ENCODE peak calls at places on chromosomes 6 and 20, in eight cellular contexts. L is endothelial cell; D is amniotic stem cell; H is mesothelial cell of epicardium; W is activated CD4-positive, alpha-beta T cell treated with anti-CD3 and anti-CD28 coated beads, Interleukin-2, amount 50 U/mL, for 48 hours; Z is fibroblast of lung; J is NCI-H2029; U is right lobe of liver. C is an unnamed sample.

GRCh38 chr6:170505306-170505705 is 47.8 kb downstream of the PSMB1 start:
- DNase-seq in W (no peak), Z (no peak), J (peak; percentile 82), U (no peak), D (no peak), L (no peak), H (no peak), C (peak; percentile 80)

GRCh38 chr6:3292431-3293197 is 33.9 kb downstream of the PSMG4 start:
- DNase-seq in L (no peak), J (no peak), W (no peak), H (no peak), Z (no peak), U (no peak), D (no peak), C (no peak)

GRCh38 chr6:25553502-25553901 is 98.5 kb upstream of the SCGN start:
- DNase-seq in D (no peak), J (no peak), Z (no peak), U (no peak), W (no peak), L (no peak), H (no peak), C (no peak)

GRCh38 chr6:37602360-37602759 is 95.3 kb downstream of the MDGA1 start:
- DNase-seq in H (no peak), U (no peak), L (no peak), W (no peak), D (no peak), Z (peak; percentile 26), J (no peak), C (no peak)

GRCh38 chr6:7706269-7706668 is 19.6 kb upstream of the BMP6 start:
- DNase-seq in W (no peak), L (no peak), D (no peak), U (no peak), J (no peak), H (no peak), Z (no peak), C (no peak)

GRCh38 chr6:119129148-119129967 is 50.9 kb upstream of the FAM184A start:
- DNase-seq in U (no peak), D (peak; percentile 62), Z (peak; percentile 88), H (no peak), J (peak; percentile 75), L (no peak), W (no peak), C (peak; percentile 65)

GRCh38 chr20:6632187-6632586 is 135.3 kb upstream of the BMP2 start:
- DNase-seq in J (no peak), Z (peak; percentile 61), H (peak; percentile 27), W (no peak), D (no peak), L (no peak), U (no peak), C (peak; percentile 82)

GRCh38 chr20:3068075-3068474 is 3.3 kb upstream of the OXT start:
- DNase-seq in W (no peak), U (no peak), L (no peak), D (no peak), Z (no peak), H (no peak), J (no peak), C (no peak)

GRCh38 chr6:1267057-1267732 is 44.7 kb upstream of the FOXQ1 start:
- DNase-seq in W (no peak), D (no peak), H (no peak), J (no peak), L (no peak), Z (peak; percentile 36), U (no peak), C (no peak)

GRCh38 chr20:38304845-38305447 is 990 bp downstream of the BPI start:
- DNase-seq in U (peak; percentile 79), H (no peak), L (peak; percentile 56), D (no peak), Z (peak; percentile 37), J (no peak), W (peak; percentile 41), C (peak; percentile 52)

GRCh38 chr6:91358986-91359385 is 772.1 kb upstream of the MAP3K7 start:
- DNase-seq in Z (no peak), W (no peak), D (no peak), H (no peak), U (no peak), L (no peak), J (no peak), C (peak; percentile 5)

GRCh38 chr20:14067631-14068030 is 72.3 kb downstream of the MACROD2 start:
- DNase-seq in U (no peak), W (no peak), H (no peak), D (no peak), J (no peak), Z (no peak), L (no peak), C (peak; percentile 41)

GRCh38 chr6:97394160-97394748 is 111.2 kb upstream of the MMS22L start:
- DNase-seq in W (peak; percentile 30), D (peak; percentile 2), L (peak; percentile 62), J (peak; percentile 32), Z (peak; percentile 66), U (no peak), H (no peak), C (peak; percentile 73)

GRCh38 chr6:80335061-80335660 is 228.7 kb downstream of the BCKDHB start:
- DNase-seq in Z (peak; percentile 34), U (no peak), H (no peak), D (no peak), J (no peak), W (no peak), L (no peak), C (no peak)

GRCh38 chr6:56795852-56796532 is 153.3 kb upstream of the DST start:
- DNase-seq in L (no peak), Z (peak; percentile 27), U (no peak), W (no peak), D (no peak), H (no peak), J (no peak), C (peak; percentile 23)

GRCh38 chr6:24919404-24919892 is 16.3 kb downstream of the RIPOR2 start:
- DNase-seq in J (peak; percentile 95), W (no peak), D (no peak), H (no peak), L (no peak), U (no peak), Z (no peak), C (peak; percentile 92)

GRCh38 chr6:170286246-170286933 is 4.5 kb downstream of the DLL1 start:
- DNase-seq in U (no peak), L (no peak), Z (no peak), H (no peak), J (no peak), D (no peak), W (no peak), C (peak; percentile 85)

GRCh38 chr6:120354452-120355098 is 979.7 kb downstream of the TBC1D32 start:
- DNase-seq in J (no peak), L (no peak), H (no peak), D (no peak), Z (no peak), U (no peak), W (no peak), C (no peak)

GRCh38 chr20:46084805-46085792 is 4.7 kb downstream of the NCOA5 start:
- DNase-seq in L (no peak), Z (peak; percentile 62), J (peak; percentile 59), W (no peak), U (no peak), D (no peak), H (no peak), C (peak; percentile 86)

GRCh38 chr6:166473886-166474596 is 91.3 kb upstream of the MPC1 start:
- DNase-seq in D (no peak), Z (no peak), W (no peak), J (no peak), H (no peak), U (no peak), L (no peak), C (no peak)

GRCh38 chr20:21082584-21082983 is 23.6 kb downstream of the LINC00237 start:
- DNase-seq in U (no peak), Z (no peak), J (no peak), W (no peak), L (no peak), D (no peak), H (no peak), C (no peak)

GRCh38 chr20:22411568-22412450 is 172.6 kb downstream of the FOXA2 start:
- DNase-seq in J (no peak), L (no peak), U (peak; percentile 74), D (no peak), H (no peak), W (no peak), Z (peak; percentile 73), C (peak; percentile 73)

GRCh38 chr6:25387483-25387882 is 108.3 kb downstream of the CARMIL1 start:
- DNase-seq in D (no peak), L (no peak), J (no peak), W (no peak), H (no peak), U (no peak), Z (no peak), C (no peak)

GRCh38 chr6:100468966-100469859 is 4.5 kb upstream of the SIM1 start:
- DNase-seq in H (no peak), Z (no peak), W (no peak), U (no peak), D (no peak), J (no peak), L (peak; percentile 27), C (no peak)

GRCh38 chr20:62782149-62782892 is 14.0 kb upstream of the MRGBP start:
- DNase-seq in J (no peak), D (no peak), U (no peak), W (no peak), H (no peak), Z (no peak), L (no peak), C (peak; percentile 43)

GRCh38 chr20:35739294-35740163 is 2.5 kb downstream of the RBM39 start:
- DNase-seq in U (no peak), H (no peak), J (no peak), W (no peak), L (no peak), Z (peak; percentile 53), D (no peak), C (peak; percentile 19)

GRCh38 chr6:117908246-117909107 is 1.4 kb downstream of the SLC35F1 start:
- DNase-seq in U (no peak), Z (no peak), H (no peak), J (no peak), D (no peak), L (peak; percentile 12), W (no peak), C (peak; percentile 54)